ENCODE peak calls at places on chromosomes 6 and 20, in six cellular contexts. One of them, this sample, is unnamed.

GRCh38 chr20:25135031-25135430 is 53.1 kb upstream of the VSX1 start:
- DNase-seq in mesothelial cell of epicardium: no peak
- DNase-seq in brain microvascular endothelial cell: no peak
- DNase-seq in GM20000: no peak
- DNase-seq in sigmoid colon: no peak
- DNase-seq in AG04449: no peak
- DNase-seq in this sample: no peak

GRCh38 chr20:363319-364078 is 16.6 kb downstream of the NRSN2 start:
- DNase-seq in GM20000: no peak
- DNase-seq in sigmoid colon: no peak
- DNase-seq in brain microvascular endothelial cell: no peak
- DNase-seq in AG04449: no peak
- DNase-seq in mesothelial cell of epicardium: no peak
- DNase-seq in this sample: no peak

GRCh38 chr6:131782764-131783163 is 25.1 kb upstream of the ENPP1 start:
- DNase-seq in AG04449: no peak
- DNase-seq in mesothelial cell of epicardium: no peak
- DNase-seq in brain microvascular endothelial cell: no peak
- DNase-seq in GM20000: no peak
- DNase-seq in sigmoid colon: no peak
- DNase-seq in this sample: no peak

GRCh38 chr20:6122873-6123649 is at the start of gene FERMT1:
- DNase-seq in mesothelial cell of epicardium: peak; percentile 65
- DNase-seq in sigmoid colon: peak; percentile 68
- DNase-seq in brain microvascular endothelial cell: peak; percentile 34
- DNase-seq in AG04449: no peak
- DNase-seq in GM20000: peak; percentile 41
- DNase-seq in this sample: peak; percentile 54

GRCh38 chr6:43636312-43636667 is 650 bp downstream of the MAD2L1BP start:
- DNase-seq in GM20000: no peak
- DNase-seq in mesothelial cell of epicardium: no peak
- DNase-seq in brain microvascular endothelial cell: peak; percentile 14
- DNase-seq in sigmoid colon: no peak
- DNase-seq in AG04449: no peak
- DNase-seq in this sample: no peak

GRCh38 chr6:151632415-151632987 is 138.7 kb downstream of the CCDC170 start:
- DNase-seq in AG04449: no peak
- DNase-seq in sigmoid colon: no peak
- DNase-seq in mesothelial cell of epicardium: no peak
- DNase-seq in GM20000: no peak
- DNase-seq in brain microvascular endothelial cell: no peak
- DNase-seq in this sample: no peak

GRCh38 chr6:33112148-33112547 is 36.4 kb downstream of the HLA-DPB1 start:
- DNase-seq in mesothelial cell of epicardium: no peak
- DNase-seq in GM20000: peak; percentile 87
- DNase-seq in sigmoid colon: no peak
- DNase-seq in brain microvascular endothelial cell: peak; percentile 70
- DNase-seq in AG04449: peak; percentile 9
- DNase-seq in this sample: no peak

GRCh38 chr6:72677740-72678139 is 55.9 kb downstream of the KCNQ5 start:
- DNase-seq in sigmoid colon: no peak
- DNase-seq in GM20000: no peak
- DNase-seq in mesothelial cell of epicardium: no peak
- DNase-seq in brain microvascular endothelial cell: no peak
- DNase-seq in AG04449: no peak
- DNase-seq in this sample: no peak

GRCh38 chr6:15874821-15875220 is 212.0 kb upstream of the DTNBP1 start:
- DNase-seq in brain microvascular endothelial cell: peak; percentile 36
- DNase-seq in AG04449: peak; percentile 67
- DNase-seq in GM20000: no peak
- DNase-seq in mesothelial cell of epicardium: no peak
- DNase-seq in sigmoid colon: no peak
- DNase-seq in this sample: no peak

GRCh38 chr6:81606965-81607381 is 145.5 kb downstream of the TENT5A start:
- DNase-seq in AG04449: peak; percentile 46
- DNase-seq in brain microvascular endothelial cell: no peak
- DNase-seq in sigmoid colon: no peak
- DNase-seq in mesothelial cell of epicardium: no peak
- DNase-seq in GM20000: no peak
- DNase-seq in this sample: no peak

GRCh38 chr20:24584538-24585356 is 115.3 kb downstream of the SYNDIG1 start:
- DNase-seq in brain microvascular endothelial cell: no peak
- DNase-seq in GM20000: no peak
- DNase-seq in mesothelial cell of epicardium: no peak
- DNase-seq in AG04449: peak; percentile 23
- DNase-seq in sigmoid colon: no peak
- DNase-seq in this sample: no peak

GRCh38 chr20:52145587-52145986 is 46.0 kb downstream of the ZFP64 start:
- DNase-seq in AG04449: no peak
- DNase-seq in GM20000: no peak
- DNase-seq in mesothelial cell of epicardium: no peak
- DNase-seq in brain microvascular endothelial cell: peak; percentile 3
- DNase-seq in sigmoid colon: no peak
- DNase-seq in this sample: no peak

GRCh38 chr6:34149831-34150400 is 4.0 kb upstream of the GRM4 start:
- DNase-seq in GM20000: no peak
- DNase-seq in AG04449: no peak
- DNase-seq in brain microvascular endothelial cell: no peak
- DNase-seq in mesothelial cell of epicardium: no peak
- DNase-seq in sigmoid colon: peak; percentile 8
- DNase-seq in this sample: no peak

GRCh38 chr6:155038527-155038926 is 43.4 kb downstream of the TIAM2 start:
- DNase-seq in mesothelial cell of epicardium: no peak
- DNase-seq in AG04449: no peak
- DNase-seq in GM20000: no peak
- DNase-seq in brain microvascular endothelial cell: no peak
- DNase-seq in sigmoid colon: no peak
- DNase-seq in this sample: no peak

GRCh38 chr6:23414922-23415321 is 711.1 kb upstream of the NRSN1 start:
- DNase-seq in mesothelial cell of epicardium: no peak
- DNase-seq in GM20000: no peak
- DNase-seq in brain microvascular endothelial cell: no peak
- DNase-seq in sigmoid colon: no peak
- DNase-seq in AG04449: no peak
- DNase-seq in this sample: no peak

GRCh38 chr20:38828514-38829295 is 23.2 kb downstream of the PPP1R16B start:
- DNase-seq in mesothelial cell of epicardium: no peak
- DNase-seq in sigmoid colon: no peak
- DNase-seq in brain microvascular endothelial cell: no peak
- DNase-seq in GM20000: no peak
- DNase-seq in AG04449: no peak
- DNase-seq in this sample: no peak

GRCh38 chr6:18100296-18100695 is 22.2 kb downstream of the NHLRC1 start:
- DNase-seq in brain microvascular endothelial cell: no peak
- DNase-seq in sigmoid colon: no peak
- DNase-seq in GM20000: no peak
- DNase-seq in mesothelial cell of epicardium: no peak
- DNase-seq in AG04449: no peak
- DNase-seq in this sample: no peak

GRCh38 chr20:34951652-34952051 is 4.0 kb downstream of the GSS start:
- DNase-seq in sigmoid colon: no peak
- DNase-seq in GM20000: no peak
- DNase-seq in brain microvascular endothelial cell: no peak
- DNase-seq in mesothelial cell of epicardium: no peak
- DNase-seq in AG04449: no peak
- DNase-seq in this sample: no peak

GRCh38 chr20:17936306-17936790 is 32.2 kb downstream of the SNX5 start:
- DNase-seq in GM20000: no peak
- DNase-seq in mesothelial cell of epicardium: no peak
- DNase-seq in brain microvascular endothelial cell: peak; percentile 73
- DNase-seq in sigmoid colon: no peak
- DNase-seq in AG04449: no peak
- DNase-seq in this sample: no peak

GRCh38 chr6:159170333-159170672 is 1.1 kb downstream of the FNDC1 start:
- DNase-seq in sigmoid colon: no peak
- DNase-seq in brain microvascular endothelial cell: no peak
- DNase-seq in AG04449: no peak
- DNase-seq in GM20000: no peak
- DNase-seq in mesothelial cell of epicardium: no peak
- DNase-seq in this sample: no peak

GRCh38 chr6:159169557-159170332 is 545 bp downstream of the FNDC1 start:
- DNase-seq in AG04449: no peak
- DNase-seq in sigmoid colon: peak; percentile 69
- DNase-seq in brain microvascular endothelial cell: peak; percentile 39
- DNase-seq in mesothelial cell of epicardium: peak; percentile 55
- DNase-seq in GM20000: peak; percentile 44
- DNase-seq in this sample: peak; percentile 27

GRCh38 chr6:159170999-159171712 is 2.0 kb downstream of the FNDC1 start:
- DNase-seq in brain microvascular endothelial cell: peak; percentile 84
- DNase-seq in mesothelial cell of epicardium: no peak
- DNase-seq in GM20000: no peak
- DNase-seq in AG04449: no peak
- DNase-seq in sigmoid colon: no peak
- DNase-seq in this sample: no peak

GRCh38 chr6:159169193-159169555 is at the start of gene FNDC1:
- DNase-seq in mesothelial cell of epicardium: peak; percentile 68
- DNase-seq in AG04449: no peak
- DNase-seq in GM20000: peak; percentile 87
- DNase-seq in sigmoid colon: no peak
- DNase-seq in brain microvascular endothelial cell: no peak
- DNase-seq in this sample: peak; percentile 69

DNA sequence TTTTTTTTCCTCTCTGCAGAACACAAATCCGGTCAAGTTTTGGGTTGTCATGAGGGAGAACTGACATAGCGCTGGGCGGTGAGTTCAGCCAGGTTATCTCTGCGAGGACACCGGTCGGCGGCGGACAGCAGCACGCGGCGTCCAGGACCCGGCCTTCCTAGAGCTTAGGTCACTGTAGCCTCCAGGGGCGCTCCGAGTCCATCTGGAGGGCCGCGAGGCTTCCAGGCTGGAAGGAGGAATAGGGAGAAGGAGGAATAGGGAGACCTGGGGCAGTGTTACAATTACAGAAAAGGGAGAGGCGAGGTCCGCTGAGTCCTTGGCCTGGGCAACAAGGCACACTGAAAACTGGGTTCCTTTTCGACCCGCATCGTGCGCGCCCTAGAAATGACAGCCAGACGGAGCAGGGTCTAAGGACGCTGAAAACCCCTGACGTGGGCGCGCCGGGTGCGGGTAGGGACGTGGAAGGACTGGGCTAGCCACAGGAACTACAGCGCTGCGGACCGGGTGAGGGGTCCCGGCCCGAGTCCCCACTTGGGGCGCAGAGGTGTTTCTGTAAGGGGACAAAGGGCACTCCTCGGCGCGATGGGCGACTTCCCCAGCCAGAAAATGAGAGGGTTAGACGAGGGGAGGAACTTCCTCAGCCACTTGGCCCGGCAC is 536 bp upstream of the FNDC1 start:
- DNase-seq in sigmoid colon: peak; percentile 85
- DNase-seq in brain microvascular endothelial cell: peak; percentile 23
- DNase-seq in mesothelial cell of epicardium: no peak
- DNase-seq in AG04449: no peak
- DNase-seq in GM20000: no peak
- DNase-seq in this sample: peak; percentile 39
- TF ChIP-seq CTCF in sigmoid colon: no peak
- TF ChIP-seq CTCF in brain microvascular endothelial cell: peak; percentile 67
- TF ChIP-seq CTCF in mesothelial cell of epicardium: no peak
- TF ChIP-seq CTCF in AG04449: peak; percentile 53
- TF ChIP-seq CTCF in GM20000: no peak
- TF ChIP-seq CTCF in this sample: peak; percentile 55

DNA sequence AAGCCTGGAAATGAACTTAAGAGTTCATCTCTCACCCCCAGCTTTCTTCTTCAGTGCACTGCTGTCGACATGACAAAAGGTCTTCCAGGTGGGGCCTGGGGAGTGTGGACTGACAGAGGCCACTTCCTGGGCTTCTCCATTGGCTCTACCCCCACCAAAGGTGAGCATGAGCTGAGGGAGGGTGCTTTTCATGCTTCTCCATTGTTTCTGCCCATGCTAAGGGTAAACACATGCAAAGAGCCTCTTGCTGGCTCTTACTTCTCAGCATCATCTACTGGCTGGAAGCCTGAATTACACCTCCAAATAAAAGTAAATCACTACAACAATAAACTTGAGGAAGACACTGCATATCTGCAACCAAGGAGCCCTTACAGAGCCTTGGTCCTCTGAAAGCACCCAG is 227.2 kb downstream of the EPM2A start:
- DNase-seq in mesothelial cell of epicardium: no peak
- DNase-seq in AG04449: no peak
- DNase-seq in GM20000: no peak
- DNase-seq in sigmoid colon: no peak
- DNase-seq in brain microvascular endothelial cell: no peak
- DNase-seq in this sample: no peak
- TF ChIP-seq CTCF in mesothelial cell of epicardium: no peak
- TF ChIP-seq CTCF in AG04449: no peak
- TF ChIP-seq CTCF in GM20000: no peak
- TF ChIP-seq CTCF in sigmoid colon: no peak
- TF ChIP-seq CTCF in brain microvascular endothelial cell: peak; percentile 27
- TF ChIP-seq CTCF in this sample: no peak

GRCh38 chr20:62623488-62624324 is 18.6 kb upstream of the SLCO4A1 start:
- DNase-seq in sigmoid colon: peak; percentile 97
- DNase-seq in GM20000: peak; percentile 100
- DNase-seq in mesothelial cell of epicardium: peak; percentile 84
- DNase-seq in AG04449: no peak
- DNase-seq in brain microvascular endothelial cell: peak; percentile 68
- DNase-seq in this sample: peak; percentile 43
- TF ChIP-seq CTCF in sigmoid colon: no peak
- TF ChIP-seq CTCF in GM20000: no peak
- TF ChIP-seq CTCF in mesothelial cell of epicardium: no peak
- TF ChIP-seq CTCF in AG04449: no peak
- TF ChIP-seq CTCF in brain microvascular endothelial cell: no peak
- TF ChIP-seq CTCF in this sample: no peak

GRCh38 chr6:8483650-8484049 is 48.3 kb upstream of the SLC35B3 start:
- DNase-seq in brain microvascular endothelial cell: no peak
- DNase-seq in sigmoid colon: no peak
- DNase-seq in GM20000: no peak
- DNase-seq in AG04449: no peak
- DNase-seq in mesothelial cell of epicardium: no peak
- DNase-seq in this sample: no peak

GRCh38 chr6:8478418-8478817 is 43.1 kb upstream of the SLC35B3 start:
- DNase-seq in sigmoid colon: no peak
- DNase-seq in mesothelial cell of epicardium: no peak
- DNase-seq in AG04449: no peak
- DNase-seq in brain microvascular endothelial cell: no peak
- DNase-seq in GM20000: no peak
- DNase-seq in this sample: no peak

DNA sequence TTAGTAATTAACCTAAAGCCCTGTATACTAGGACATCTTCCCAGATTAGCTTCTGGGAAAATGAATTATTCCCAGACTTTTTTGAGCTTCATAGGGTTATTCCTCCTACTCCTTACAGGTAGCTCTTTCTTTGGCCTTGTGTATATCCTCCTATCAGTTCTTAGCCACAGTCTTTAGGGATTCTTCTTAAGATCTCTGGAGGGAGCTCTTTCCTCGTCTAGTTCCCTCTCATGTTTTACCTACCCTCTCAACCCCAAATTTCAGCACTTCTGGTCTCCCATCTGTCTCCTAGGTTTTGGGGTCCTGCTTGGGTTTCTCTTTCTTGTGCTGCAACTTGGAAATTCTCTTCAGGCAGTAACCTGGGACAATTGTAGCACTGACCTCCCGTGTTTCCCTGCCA is 46.4 kb upstream of the SLC35B3 start:
- DNase-seq in sigmoid colon: no peak
- DNase-seq in mesothelial cell of epicardium: no peak
- DNase-seq in AG04449: no peak
- DNase-seq in brain microvascular endothelial cell: no peak
- DNase-seq in GM20000: peak; percentile 20
- DNase-seq in this sample: no peak
- TF ChIP-seq CTCF in sigmoid colon: no peak
- TF ChIP-seq CTCF in mesothelial cell of epicardium: no peak
- TF ChIP-seq CTCF in AG04449: no peak
- TF ChIP-seq CTCF in brain microvascular endothelial cell: peak; percentile 50
- TF ChIP-seq CTCF in GM20000: peak; percentile 29
- TF ChIP-seq CTCF in this sample: peak; percentile 30

GRCh38 chr6:90295854-90296345 is 743 bp downstream of the BACH2 start:
- DNase-seq in brain microvascular endothelial cell: peak; percentile 45
- DNase-seq in AG04449: no peak
- DNase-seq in sigmoid colon: peak; percentile 88
- DNase-seq in GM20000: peak; percentile 63
- DNase-seq in mesothelial cell of epicardium: peak; percentile 73
- DNase-seq in this sample: peak; percentile 45
- TF ChIP-seq CTCF in brain microvascular endothelial cell: peak; percentile 30
- TF ChIP-seq CTCF in AG04449: peak; percentile 2
- TF ChIP-seq CTCF in sigmoid colon: no peak
- TF ChIP-seq CTCF in GM20000: no peak
- TF ChIP-seq CTCF in mesothelial cell of epicardium: no peak
- TF ChIP-seq CTCF in this sample: no peak

This sample was measured in progenitor cell of endocrine pancreas.